ENCODE peak calls at places on chromosomes 1 and 21, in seven cellular contexts. One of them, this sample, is unnamed.

GRCh38 chr1:108851567-108851966 is 5.3 kb downstream of the AKNAD1 start:
- DNase-seq in keratinocyte: no peak
- DNase-seq in NCI-H1092: no peak
- DNase-seq in GM13977: no peak
- DNase-seq in activated CD4-positive, alpha-beta T cell treated with anti-CD3 and anti-CD28 coated beads, Interleukin-2, amount 10 ng/mL, durations not matched to agents 7 days and 5 days: no peak
- DNase-seq in AG04449: no peak
- DNase-seq in stimulated activated CD4-positive, alpha-beta T cell treated with anti-CD3 and anti-CD28 coated beads, Interleukin-1b, Interleukin-23, amount 100 ng/mL, for 48 hours: no peak
- DNase-seq in this sample: no peak

GRCh38 chr1:31730336-31731048 is 26.7 kb upstream of the COL16A1 start:
- DNase-seq in NCI-H1092: no peak
- DNase-seq in keratinocyte: no peak
- DNase-seq in stimulated activated CD4-positive, alpha-beta T cell treated with anti-CD3 and anti-CD28 coated beads, Interleukin-1b, Interleukin-23, amount 100 ng/mL, for 48 hours: no peak
- DNase-seq in GM13977: no peak
- DNase-seq in AG04449: no peak
- DNase-seq in activated CD4-positive, alpha-beta T cell treated with anti-CD3 and anti-CD28 coated beads, Interleukin-2, amount 10 ng/mL, durations not matched to agents 7 days and 5 days: no peak
- DNase-seq in this sample: no peak

GRCh38 chr1:89953072-89953626 is 41.8 kb upstream of the ZNF326 start:
- DNase-seq in NCI-H1092: no peak
- DNase-seq in keratinocyte: peak; percentile 79
- DNase-seq in AG04449: peak; percentile 73
- DNase-seq in stimulated activated CD4-positive, alpha-beta T cell treated with anti-CD3 and anti-CD28 coated beads, Interleukin-1b, Interleukin-23, amount 100 ng/mL, for 48 hours: peak; percentile 22
- DNase-seq in activated CD4-positive, alpha-beta T cell treated with anti-CD3 and anti-CD28 coated beads, Interleukin-2, amount 10 ng/mL, durations not matched to agents 7 days and 5 days: peak; percentile 18
- DNase-seq in GM13977: no peak
- DNase-seq in this sample: no peak

GRCh38 chr1:181656491-181656890 is 173.2 kb downstream of the CACNA1E start:
- DNase-seq in GM13977: no peak
- DNase-seq in NCI-H1092: no peak
- DNase-seq in keratinocyte: no peak
- DNase-seq in stimulated activated CD4-positive, alpha-beta T cell treated with anti-CD3 and anti-CD28 coated beads, Interleukin-1b, Interleukin-23, amount 100 ng/mL, for 48 hours: no peak
- DNase-seq in activated CD4-positive, alpha-beta T cell treated with anti-CD3 and anti-CD28 coated beads, Interleukin-2, amount 10 ng/mL, durations not matched to agents 7 days and 5 days: no peak
- DNase-seq in AG04449: no peak
- DNase-seq in this sample: no peak

GRCh38 chr1:168598963-168599362 is 22.6 kb downstream of the XCL1 start:
- DNase-seq in stimulated activated CD4-positive, alpha-beta T cell treated with anti-CD3 and anti-CD28 coated beads, Interleukin-1b, Interleukin-23, amount 100 ng/mL, for 48 hours: no peak
- DNase-seq in activated CD4-positive, alpha-beta T cell treated with anti-CD3 and anti-CD28 coated beads, Interleukin-2, amount 10 ng/mL, durations not matched to agents 7 days and 5 days: no peak
- DNase-seq in GM13977: no peak
- DNase-seq in AG04449: no peak
- DNase-seq in keratinocyte: no peak
- DNase-seq in NCI-H1092: no peak
- DNase-seq in this sample: no peak

GRCh38 chr1:111884772-111885443 is 104.6 kb downstream of the KCND3 start:
- DNase-seq in NCI-H1092: no peak
- DNase-seq in stimulated activated CD4-positive, alpha-beta T cell treated with anti-CD3 and anti-CD28 coated beads, Interleukin-1b, Interleukin-23, amount 100 ng/mL, for 48 hours: no peak
- DNase-seq in GM13977: no peak
- DNase-seq in activated CD4-positive, alpha-beta T cell treated with anti-CD3 and anti-CD28 coated beads, Interleukin-2, amount 10 ng/mL, durations not matched to agents 7 days and 5 days: no peak
- DNase-seq in keratinocyte: no peak
- DNase-seq in AG04449: no peak
- DNase-seq in this sample: no peak

GRCh38 chr1:174074757-174075156 is 52.6 kb upstream of the RC3H1 start:
- DNase-seq in GM13977: peak; percentile 28
- DNase-seq in NCI-H1092: no peak
- DNase-seq in keratinocyte: no peak
- DNase-seq in AG04449: peak; percentile 5
- DNase-seq in activated CD4-positive, alpha-beta T cell treated with anti-CD3 and anti-CD28 coated beads, Interleukin-2, amount 10 ng/mL, durations not matched to agents 7 days and 5 days: no peak
- DNase-seq in stimulated activated CD4-positive, alpha-beta T cell treated with anti-CD3 and anti-CD28 coated beads, Interleukin-1b, Interleukin-23, amount 100 ng/mL, for 48 hours: no peak
- DNase-seq in this sample: no peak

GRCh38 chr1:201693019-201693372 is 136.0 kb upstream of the IPO9 start:
- DNase-seq in activated CD4-positive, alpha-beta T cell treated with anti-CD3 and anti-CD28 coated beads, Interleukin-2, amount 10 ng/mL, durations not matched to agents 7 days and 5 days: no peak
- DNase-seq in GM13977: no peak
- DNase-seq in stimulated activated CD4-positive, alpha-beta T cell treated with anti-CD3 and anti-CD28 coated beads, Interleukin-1b, Interleukin-23, amount 100 ng/mL, for 48 hours: no peak
- DNase-seq in AG04449: no peak
- DNase-seq in NCI-H1092: peak; percentile 58
- DNase-seq in keratinocyte: no peak
- DNase-seq in this sample: no peak

GRCh38 chr1:173341307-173341706 is 134.2 kb upstream of the TNFSF4 start:
- DNase-seq in stimulated activated CD4-positive, alpha-beta T cell treated with anti-CD3 and anti-CD28 coated beads, Interleukin-1b, Interleukin-23, amount 100 ng/mL, for 48 hours: no peak
- DNase-seq in GM13977: no peak
- DNase-seq in NCI-H1092: no peak
- DNase-seq in AG04449: no peak
- DNase-seq in keratinocyte: no peak
- DNase-seq in activated CD4-positive, alpha-beta T cell treated with anti-CD3 and anti-CD28 coated beads, Interleukin-2, amount 10 ng/mL, durations not matched to agents 7 days and 5 days: no peak
- DNase-seq in this sample: no peak

GRCh38 chr1:192474080-192474683 is 101.4 kb upstream of the RGS1 start:
- DNase-seq in stimulated activated CD4-positive, alpha-beta T cell treated with anti-CD3 and anti-CD28 coated beads, Interleukin-1b, Interleukin-23, amount 100 ng/mL, for 48 hours: no peak
- DNase-seq in GM13977: peak; percentile 41
- DNase-seq in activated CD4-positive, alpha-beta T cell treated with anti-CD3 and anti-CD28 coated beads, Interleukin-2, amount 10 ng/mL, durations not matched to agents 7 days and 5 days: peak; percentile 18
- DNase-seq in AG04449: no peak
- DNase-seq in keratinocyte: no peak
- DNase-seq in NCI-H1092: peak; percentile 10
- DNase-seq in this sample: no peak

GRCh38 chr1:25703671-25704637 is 87.4 kb downstream of the MAN1C1 start:
- DNase-seq in AG04449: no peak
- DNase-seq in NCI-H1092: no peak
- DNase-seq in keratinocyte: no peak
- DNase-seq in stimulated activated CD4-positive, alpha-beta T cell treated with anti-CD3 and anti-CD28 coated beads, Interleukin-1b, Interleukin-23, amount 100 ng/mL, for 48 hours: peak; percentile 24
- DNase-seq in activated CD4-positive, alpha-beta T cell treated with anti-CD3 and anti-CD28 coated beads, Interleukin-2, amount 10 ng/mL, durations not matched to agents 7 days and 5 days: peak; percentile 52
- DNase-seq in GM13977: no peak
- DNase-seq in this sample: peak; percentile 30

GRCh38 chr1:29171089-29171488 is 10.6 kb downstream of the SRSF4 start:
- DNase-seq in NCI-H1092: no peak
- DNase-seq in GM13977: no peak
- DNase-seq in stimulated activated CD4-positive, alpha-beta T cell treated with anti-CD3 and anti-CD28 coated beads, Interleukin-1b, Interleukin-23, amount 100 ng/mL, for 48 hours: no peak
- DNase-seq in activated CD4-positive, alpha-beta T cell treated with anti-CD3 and anti-CD28 coated beads, Interleukin-2, amount 10 ng/mL, durations not matched to agents 7 days and 5 days: no peak
- DNase-seq in keratinocyte: no peak
- DNase-seq in AG04449: no peak
- DNase-seq in this sample: no peak

GRCh38 chr1:200590001-200590400 is 30.6 kb downstream of the KIF14 start:
- DNase-seq in keratinocyte: no peak
- DNase-seq in stimulated activated CD4-positive, alpha-beta T cell treated with anti-CD3 and anti-CD28 coated beads, Interleukin-1b, Interleukin-23, amount 100 ng/mL, for 48 hours: no peak
- DNase-seq in NCI-H1092: no peak
- DNase-seq in GM13977: no peak
- DNase-seq in activated CD4-positive, alpha-beta T cell treated with anti-CD3 and anti-CD28 coated beads, Interleukin-2, amount 10 ng/mL, durations not matched to agents 7 days and 5 days: no peak
- DNase-seq in AG04449: no peak
- DNase-seq in this sample: no peak

GRCh38 chr1:72117621-72118020 is 164.7 kb downstream of the NEGR1 start:
- DNase-seq in keratinocyte: no peak
- DNase-seq in stimulated activated CD4-positive, alpha-beta T cell treated with anti-CD3 and anti-CD28 coated beads, Interleukin-1b, Interleukin-23, amount 100 ng/mL, for 48 hours: no peak
- DNase-seq in GM13977: no peak
- DNase-seq in activated CD4-positive, alpha-beta T cell treated with anti-CD3 and anti-CD28 coated beads, Interleukin-2, amount 10 ng/mL, durations not matched to agents 7 days and 5 days: no peak
- DNase-seq in NCI-H1092: no peak
- DNase-seq in AG04449: no peak
- DNase-seq in this sample: no peak

GRCh38 chr1:50644447-50645105 is 221.3 kb upstream of the DMRTA2 start:
- DNase-seq in keratinocyte: no peak
- DNase-seq in stimulated activated CD4-positive, alpha-beta T cell treated with anti-CD3 and anti-CD28 coated beads, Interleukin-1b, Interleukin-23, amount 100 ng/mL, for 48 hours: no peak
- DNase-seq in AG04449: no peak
- DNase-seq in activated CD4-positive, alpha-beta T cell treated with anti-CD3 and anti-CD28 coated beads, Interleukin-2, amount 10 ng/mL, durations not matched to agents 7 days and 5 days: no peak
- DNase-seq in NCI-H1092: no peak
- DNase-seq in GM13977: no peak
- DNase-seq in this sample: no peak

GRCh38 chr21:40504825-40505224 is 342.1 kb downstream of the DSCAM start:
- DNase-seq in GM13977: no peak
- DNase-seq in keratinocyte: no peak
- DNase-seq in AG04449: no peak
- DNase-seq in stimulated activated CD4-positive, alpha-beta T cell treated with anti-CD3 and anti-CD28 coated beads, Interleukin-1b, Interleukin-23, amount 100 ng/mL, for 48 hours: no peak
- DNase-seq in NCI-H1092: no peak
- DNase-seq in activated CD4-positive, alpha-beta T cell treated with anti-CD3 and anti-CD28 coated beads, Interleukin-2, amount 10 ng/mL, durations not matched to agents 7 days and 5 days: no peak
- DNase-seq in this sample: no peak

GRCh38 chr1:204623365-204623893 is 62.1 kb downstream of the LRRN2 start:
- DNase-seq in keratinocyte: no peak
- DNase-seq in NCI-H1092: no peak
- DNase-seq in stimulated activated CD4-positive, alpha-beta T cell treated with anti-CD3 and anti-CD28 coated beads, Interleukin-1b, Interleukin-23, amount 100 ng/mL, for 48 hours: no peak
- DNase-seq in activated CD4-positive, alpha-beta T cell treated with anti-CD3 and anti-CD28 coated beads, Interleukin-2, amount 10 ng/mL, durations not matched to agents 7 days and 5 days: no peak
- DNase-seq in AG04449: no peak
- DNase-seq in GM13977: no peak
- DNase-seq in this sample: no peak

GRCh38 chr1:27342778-27343638 is 1.2 kb downstream of the SYTL1 start:
- DNase-seq in NCI-H1092: no peak
- DNase-seq in activated CD4-positive, alpha-beta T cell treated with anti-CD3 and anti-CD28 coated beads, Interleukin-2, amount 10 ng/mL, durations not matched to agents 7 days and 5 days: peak; percentile 85
- DNase-seq in GM13977: peak; percentile 65
- DNase-seq in stimulated activated CD4-positive, alpha-beta T cell treated with anti-CD3 and anti-CD28 coated beads, Interleukin-1b, Interleukin-23, amount 100 ng/mL, for 48 hours: peak; percentile 57
- DNase-seq in keratinocyte: peak; percentile 90
- DNase-seq in AG04449: no peak
- DNase-seq in this sample: no peak

GRCh38 chr1:10459185-10459584 is 9.4 kb downstream of the CORT start:
- DNase-seq in AG04449: peak; percentile 45
- DNase-seq in NCI-H1092: no peak
- DNase-seq in GM13977: no peak
- DNase-seq in activated CD4-positive, alpha-beta T cell treated with anti-CD3 and anti-CD28 coated beads, Interleukin-2, amount 10 ng/mL, durations not matched to agents 7 days and 5 days: no peak
- DNase-seq in keratinocyte: peak; percentile 59
- DNase-seq in stimulated activated CD4-positive, alpha-beta T cell treated with anti-CD3 and anti-CD28 coated beads, Interleukin-1b, Interleukin-23, amount 100 ng/mL, for 48 hours: no peak
- DNase-seq in this sample: no peak

GRCh38 chr1:241518447-241519307 is 878 bp downstream of the FH start:
- DNase-seq in GM13977: peak; percentile 5
- DNase-seq in AG04449: no peak
- DNase-seq in keratinocyte: no peak
- DNase-seq in activated CD4-positive, alpha-beta T cell treated with anti-CD3 and anti-CD28 coated beads, Interleukin-2, amount 10 ng/mL, durations not matched to agents 7 days and 5 days: peak; percentile 15
- DNase-seq in NCI-H1092: no peak
- DNase-seq in stimulated activated CD4-positive, alpha-beta T cell treated with anti-CD3 and anti-CD28 coated beads, Interleukin-1b, Interleukin-23, amount 100 ng/mL, for 48 hours: peak; percentile 13
- DNase-seq in this sample: no peak

GRCh38 chr1:172206256-172206655 is 214.2 kb upstream of the C1orf105 start:
- DNase-seq in stimulated activated CD4-positive, alpha-beta T cell treated with anti-CD3 and anti-CD28 coated beads, Interleukin-1b, Interleukin-23, amount 100 ng/mL, for 48 hours: no peak
- DNase-seq in keratinocyte: no peak
- DNase-seq in activated CD4-positive, alpha-beta T cell treated with anti-CD3 and anti-CD28 coated beads, Interleukin-2, amount 10 ng/mL, durations not matched to agents 7 days and 5 days: no peak
- DNase-seq in GM13977: no peak
- DNase-seq in AG04449: no peak
- DNase-seq in NCI-H1092: no peak
- DNase-seq in this sample: no peak

GRCh38 chr1:207830788-207831187 is 78.9 kb downstream of the CD46 start:
- DNase-seq in NCI-H1092: no peak
- DNase-seq in activated CD4-positive, alpha-beta T cell treated with anti-CD3 and anti-CD28 coated beads, Interleukin-2, amount 10 ng/mL, durations not matched to agents 7 days and 5 days: no peak
- DNase-seq in keratinocyte: no peak
- DNase-seq in AG04449: no peak
- DNase-seq in stimulated activated CD4-positive, alpha-beta T cell treated with anti-CD3 and anti-CD28 coated beads, Interleukin-1b, Interleukin-23, amount 100 ng/mL, for 48 hours: no peak
- DNase-seq in GM13977: no peak
- DNase-seq in this sample: no peak

GRCh38 chr1:223474804-223475203 is 81.6 kb downstream of the CCDC185 start:
- DNase-seq in activated CD4-positive, alpha-beta T cell treated with anti-CD3 and anti-CD28 coated beads, Interleukin-2, amount 10 ng/mL, durations not matched to agents 7 days and 5 days: no peak
- DNase-seq in AG04449: no peak
- DNase-seq in stimulated activated CD4-positive, alpha-beta T cell treated with anti-CD3 and anti-CD28 coated beads, Interleukin-1b, Interleukin-23, amount 100 ng/mL, for 48 hours: no peak
- DNase-seq in keratinocyte: no peak
- DNase-seq in GM13977: no peak
- DNase-seq in NCI-H1092: no peak
- DNase-seq in this sample: no peak

GRCh38 chr1:186662752-186663151 is 17.5 kb downstream of the PTGS2 start:
- DNase-seq in AG04449: peak; percentile 36
- DNase-seq in GM13977: no peak
- DNase-seq in NCI-H1092: no peak
- DNase-seq in keratinocyte: no peak
- DNase-seq in stimulated activated CD4-positive, alpha-beta T cell treated with anti-CD3 and anti-CD28 coated beads, Interleukin-1b, Interleukin-23, amount 100 ng/mL, for 48 hours: no peak
- DNase-seq in activated CD4-positive, alpha-beta T cell treated with anti-CD3 and anti-CD28 coated beads, Interleukin-2, amount 10 ng/mL, durations not matched to agents 7 days and 5 days: no peak
- DNase-seq in this sample: no peak

GRCh38 chr1:212608956-212609700 is 567 bp downstream of the ATF3 start:
- DNase-seq in NCI-H1092: no peak
- DNase-seq in AG04449: no peak
- DNase-seq in keratinocyte: no peak
- DNase-seq in activated CD4-positive, alpha-beta T cell treated with anti-CD3 and anti-CD28 coated beads, Interleukin-2, amount 10 ng/mL, durations not matched to agents 7 days and 5 days: peak; percentile 76
- DNase-seq in GM13977: peak; percentile 73
- DNase-seq in stimulated activated CD4-positive, alpha-beta T cell treated with anti-CD3 and anti-CD28 coated beads, Interleukin-1b, Interleukin-23, amount 100 ng/mL, for 48 hours: peak; percentile 39
- DNase-seq in this sample: no peak

GRCh38 chr1:17624540-17625256 is 85.2 kb downstream of the ARHGEF10L start:
- DNase-seq in activated CD4-positive, alpha-beta T cell treated with anti-CD3 and anti-CD28 coated beads, Interleukin-2, amount 10 ng/mL, durations not matched to agents 7 days and 5 days: no peak
- DNase-seq in stimulated activated CD4-positive, alpha-beta T cell treated with anti-CD3 and anti-CD28 coated beads, Interleukin-1b, Interleukin-23, amount 100 ng/mL, for 48 hours: no peak
- DNase-seq in GM13977: no peak
- DNase-seq in keratinocyte: peak; percentile 58
- DNase-seq in NCI-H1092: no peak
- DNase-seq in AG04449: no peak
- DNase-seq in this sample: no peak

GRCh38 chr1:86104606-86105532 is 51.7 kb downstream of the COL24A1 start:
- DNase-seq in NCI-H1092: no peak
- DNase-seq in stimulated activated CD4-positive, alpha-beta T cell treated with anti-CD3 and anti-CD28 coated beads, Interleukin-1b, Interleukin-23, amount 100 ng/mL, for 48 hours: no peak
- DNase-seq in keratinocyte: no peak
- DNase-seq in AG04449: no peak
- DNase-seq in activated CD4-positive, alpha-beta T cell treated with anti-CD3 and anti-CD28 coated beads, Interleukin-2, amount 10 ng/mL, durations not matched to agents 7 days and 5 days: no peak
- DNase-seq in GM13977: no peak
- DNase-seq in this sample: no peak

GRCh38 chr1:12477936-12478611 is 139.9 kb downstream of the DHRS3 start:
- DNase-seq in activated CD4-positive, alpha-beta T cell treated with anti-CD3 and anti-CD28 coated beads, Interleukin-2, amount 10 ng/mL, durations not matched to agents 7 days and 5 days: peak; percentile 21
- DNase-seq in keratinocyte: peak; percentile 84
- DNase-seq in GM13977: no peak
- DNase-seq in AG04449: peak; percentile 98
- DNase-seq in stimulated activated CD4-positive, alpha-beta T cell treated with anti-CD3 and anti-CD28 coated beads, Interleukin-1b, Interleukin-23, amount 100 ng/mL, for 48 hours: no peak
- DNase-seq in NCI-H1092: peak; percentile 97
- DNase-seq in this sample: no peak

GRCh38 chr1:88141499-88142074 is 542.5 kb upstream of the PKN2 start:
- DNase-seq in stimulated activated CD4-positive, alpha-beta T cell treated with anti-CD3 and anti-CD28 coated beads, Interleukin-1b, Interleukin-23, amount 100 ng/mL, for 48 hours: no peak
- DNase-seq in AG04449: no peak
- DNase-seq in GM13977: no peak
- DNase-seq in keratinocyte: no peak
- DNase-seq in NCI-H1092: no peak
- DNase-seq in activated CD4-positive, alpha-beta T cell treated with anti-CD3 and anti-CD28 coated beads, Interleukin-2, amount 10 ng/mL, durations not matched to agents 7 days and 5 days: no peak
- DNase-seq in this sample: no peak

GRCh38 chr1:234230414-234230862 is 142.8 kb upstream of the COA6 start:
- DNase-seq in stimulated activated CD4-positive, alpha-beta T cell treated with anti-CD3 and anti-CD28 coated beads, Interleukin-1b, Interleukin-23, amount 100 ng/mL, for 48 hours: no peak
- DNase-seq in GM13977: peak; percentile 64
- DNase-seq in AG04449: no peak
- DNase-seq in keratinocyte: no peak
- DNase-seq in activated CD4-positive, alpha-beta T cell treated with anti-CD3 and anti-CD28 coated beads, Interleukin-2, amount 10 ng/mL, durations not matched to agents 7 days and 5 days: peak; percentile 48
- DNase-seq in NCI-H1092: peak; percentile 62
- DNase-seq in this sample: no peak

GRCh38 chr1:29532285-29532684 is 296.0 kb downstream of the PTPRU start:
- DNase-seq in NCI-H1092: no peak
- DNase-seq in activated CD4-positive, alpha-beta T cell treated with anti-CD3 and anti-CD28 coated beads, Interleukin-2, amount 10 ng/mL, durations not matched to agents 7 days and 5 days: no peak
- DNase-seq in stimulated activated CD4-positive, alpha-beta T cell treated with anti-CD3 and anti-CD28 coated beads, Interleukin-1b, Interleukin-23, amount 100 ng/mL, for 48 hours: no peak
- DNase-seq in keratinocyte: no peak
- DNase-seq in GM13977: no peak
- DNase-seq in AG04449: no peak
- DNase-seq in this sample: no peak

GRCh38 chr1:38680801-38681510 is 178.6 kb downstream of the RRAGC start:
- DNase-seq in stimulated activated CD4-positive, alpha-beta T cell treated with anti-CD3 and anti-CD28 coated beads, Interleukin-1b, Interleukin-23, amount 100 ng/mL, for 48 hours: no peak
- DNase-seq in AG04449: no peak
- DNase-seq in keratinocyte: no peak
- DNase-seq in activated CD4-positive, alpha-beta T cell treated with anti-CD3 and anti-CD28 coated beads, Interleukin-2, amount 10 ng/mL, durations not matched to agents 7 days and 5 days: no peak
- DNase-seq in NCI-H1092: no peak
- DNase-seq in GM13977: no peak
- DNase-seq in this sample: no peak

GRCh38 chr1:92915547-92915946 is 45.7 kb downstream of the DIPK1A start:
- DNase-seq in activated CD4-positive, alpha-beta T cell treated with anti-CD3 and anti-CD28 coated beads, Interleukin-2, amount 10 ng/mL, durations not matched to agents 7 days and 5 days: no peak
- DNase-seq in AG04449: no peak
- DNase-seq in NCI-H1092: no peak
- DNase-seq in keratinocyte: no peak
- DNase-seq in stimulated activated CD4-positive, alpha-beta T cell treated with anti-CD3 and anti-CD28 coated beads, Interleukin-1b, Interleukin-23, amount 100 ng/mL, for 48 hours: no peak
- DNase-seq in GM13977: no peak
- DNase-seq in this sample: no peak

GRCh38 chr21:32771134-32771523 is 426 bp downstream of the PAXBP1 start:
- DNase-seq in keratinocyte: no peak
- DNase-seq in GM13977: peak; percentile 71
- DNase-seq in stimulated activated CD4-positive, alpha-beta T cell treated with anti-CD3 and anti-CD28 coated beads, Interleukin-1b, Interleukin-23, amount 100 ng/mL, for 48 hours: peak; percentile 51
- DNase-seq in activated CD4-positive, alpha-beta T cell treated with anti-CD3 and anti-CD28 coated beads, Interleukin-2, amount 10 ng/mL, durations not matched to agents 7 days and 5 days: peak; percentile 69
- DNase-seq in NCI-H1092: peak; percentile 39
- DNase-seq in AG04449: no peak
- DNase-seq in this sample: peak; percentile 28

GRCh38 chr21:40563845-40564717 is 282.9 kb downstream of the DSCAM start:
- DNase-seq in AG04449: no peak
- DNase-seq in activated CD4-positive, alpha-beta T cell treated with anti-CD3 and anti-CD28 coated beads, Interleukin-2, amount 10 ng/mL, durations not matched to agents 7 days and 5 days: no peak
- DNase-seq in stimulated activated CD4-positive, alpha-beta T cell treated with anti-CD3 and anti-CD28 coated beads, Interleukin-1b, Interleukin-23, amount 100 ng/mL, for 48 hours: no peak
- DNase-seq in NCI-H1092: no peak
- DNase-seq in keratinocyte: no peak
- DNase-seq in GM13977: no peak
- DNase-seq in this sample: no peak

GRCh38 chr1:26161408-26162219 is 2.7 kb downstream of the FAM110D start:
- DNase-seq in keratinocyte: no peak
- DNase-seq in AG04449: no peak
- DNase-seq in activated CD4-positive, alpha-beta T cell treated with anti-CD3 and anti-CD28 coated beads, Interleukin-2, amount 10 ng/mL, durations not matched to agents 7 days and 5 days: peak; percentile 47
- DNase-seq in stimulated activated CD4-positive, alpha-beta T cell treated with anti-CD3 and anti-CD28 coated beads, Interleukin-1b, Interleukin-23, amount 100 ng/mL, for 48 hours: peak; percentile 52
- DNase-seq in NCI-H1092: peak; percentile 30
- DNase-seq in GM13977: peak; percentile 70
- DNase-seq in this sample: peak; percentile 41